ENCODE peak calls at places on chromosomes 2 and 18, in ten cellular contexts. One of them, this sample, is unnamed.

GRCh38 chr2:111054791-111055627 is 65.7 kb upstream of the BCL2L11 start:
- DNase-seq in tibial nerve: no peak
- DNase-seq in astrocyte of the hippocampus: peak; percentile 77
- DNase-seq in H9: no peak
- DNase-seq in fibroblast of villous mesenchyme: no peak
- DNase-seq in heart right ventricle: no peak
- DNase-seq in iris pigment epithelial cell: no peak
- DNase-seq in Karpas-422: peak; percentile 60
- DNase-seq in posterior vena cava: no peak
- DNase-seq in stimulated activated CD4-positive, alpha-beta T cell treated with anti-CD3 and anti-CD28 coated beads, Interleukin-2, amount 100 ng/mL, for 48 hours: peak; percentile 28
- DNase-seq in this sample: no peak

GRCh38 chr2:239760596-239760995 is 264.5 kb downstream of the NDUFA10 start:
- DNase-seq in tibial nerve: no peak
- DNase-seq in astrocyte of the hippocampus: no peak
- DNase-seq in H9: no peak
- DNase-seq in fibroblast of villous mesenchyme: no peak
- DNase-seq in heart right ventricle: no peak
- DNase-seq in iris pigment epithelial cell: no peak
- DNase-seq in Karpas-422: no peak
- DNase-seq in posterior vena cava: peak; percentile 20
- DNase-seq in stimulated activated CD4-positive, alpha-beta T cell treated with anti-CD3 and anti-CD28 coated beads, Interleukin-2, amount 100 ng/mL, for 48 hours: no peak
- DNase-seq in this sample: no peak

GRCh38 chr2:40357667-40358066 is 94.2 kb downstream of the SLC8A1 start:
- DNase-seq in tibial nerve: no peak
- DNase-seq in astrocyte of the hippocampus: no peak
- DNase-seq in H9: no peak
- DNase-seq in fibroblast of villous mesenchyme: no peak
- DNase-seq in heart right ventricle: no peak
- DNase-seq in iris pigment epithelial cell: peak; percentile 34
- DNase-seq in Karpas-422: no peak
- DNase-seq in posterior vena cava: no peak
- DNase-seq in stimulated activated CD4-positive, alpha-beta T cell treated with anti-CD3 and anti-CD28 coated beads, Interleukin-2, amount 100 ng/mL, for 48 hours: no peak
- DNase-seq in this sample: peak; percentile 37

GRCh38 chr2:219851801-219852481 is 224.5 kb downstream of the SLC4A3 start:
- DNase-seq in tibial nerve: no peak
- DNase-seq in astrocyte of the hippocampus: peak; percentile 92
- DNase-seq in H9: no peak
- DNase-seq in fibroblast of villous mesenchyme: peak; percentile 3
- DNase-seq in heart right ventricle: peak; percentile 22
- DNase-seq in iris pigment epithelial cell: peak; percentile 6
- DNase-seq in Karpas-422: no peak
- DNase-seq in posterior vena cava: no peak
- DNase-seq in stimulated activated CD4-positive, alpha-beta T cell treated with anti-CD3 and anti-CD28 coated beads, Interleukin-2, amount 100 ng/mL, for 48 hours: no peak
- DNase-seq in this sample: peak; percentile 8

GRCh38 chr2:144553379-144553778 is 33.5 kb upstream of the ZEB2 start:
- DNase-seq in tibial nerve: no peak
- DNase-seq in astrocyte of the hippocampus: peak; percentile 70
- DNase-seq in H9: no peak
- DNase-seq in fibroblast of villous mesenchyme: peak; percentile 77
- DNase-seq in heart right ventricle: no peak
- DNase-seq in iris pigment epithelial cell: peak; percentile 98
- DNase-seq in Karpas-422: no peak
- DNase-seq in posterior vena cava: no peak
- DNase-seq in stimulated activated CD4-positive, alpha-beta T cell treated with anti-CD3 and anti-CD28 coated beads, Interleukin-2, amount 100 ng/mL, for 48 hours: no peak
- DNase-seq in this sample: peak; percentile 87

GRCh38 chr2:73970850-73971471 is 13.7 kb upstream of the TET3 start:
- DNase-seq in tibial nerve: peak; percentile 67
- DNase-seq in astrocyte of the hippocampus: peak; percentile 48
- DNase-seq in H9: no peak
- DNase-seq in fibroblast of villous mesenchyme: peak; percentile 59
- DNase-seq in heart right ventricle: peak; percentile 85
- DNase-seq in iris pigment epithelial cell: no peak
- DNase-seq in Karpas-422: no peak
- DNase-seq in posterior vena cava: peak; percentile 88
- DNase-seq in stimulated activated CD4-positive, alpha-beta T cell treated with anti-CD3 and anti-CD28 coated beads, Interleukin-2, amount 100 ng/mL, for 48 hours: no peak
- DNase-seq in this sample: peak; percentile 36

GRCh38 chr2:25331686-25332365 is 9.9 kb downstream of the DNMT3A start:
- DNase-seq in tibial nerve: no peak
- DNase-seq in astrocyte of the hippocampus: no peak
- DNase-seq in H9: no peak
- DNase-seq in fibroblast of villous mesenchyme: no peak
- DNase-seq in heart right ventricle: no peak
- DNase-seq in iris pigment epithelial cell: peak; percentile 31
- DNase-seq in Karpas-422: no peak
- DNase-seq in posterior vena cava: no peak
- DNase-seq in stimulated activated CD4-positive, alpha-beta T cell treated with anti-CD3 and anti-CD28 coated beads, Interleukin-2, amount 100 ng/mL, for 48 hours: no peak
- DNase-seq in this sample: no peak

GRCh38 chr2:195594248-195594647 is 62.8 kb upstream of the SLC39A10 start:
- DNase-seq in tibial nerve: no peak
- DNase-seq in astrocyte of the hippocampus: no peak
- DNase-seq in H9: no peak
- DNase-seq in fibroblast of villous mesenchyme: no peak
- DNase-seq in heart right ventricle: no peak
- DNase-seq in iris pigment epithelial cell: no peak
- DNase-seq in Karpas-422: no peak
- DNase-seq in posterior vena cava: no peak
- DNase-seq in stimulated activated CD4-positive, alpha-beta T cell treated with anti-CD3 and anti-CD28 coated beads, Interleukin-2, amount 100 ng/mL, for 48 hours: no peak
- DNase-seq in this sample: no peak

GRCh38 chr2:80126596-80127189 is 177.9 kb downstream of the LRRTM1 start:
- DNase-seq in tibial nerve: no peak
- DNase-seq in astrocyte of the hippocampus: peak; percentile 8
- DNase-seq in H9: no peak
- DNase-seq in fibroblast of villous mesenchyme: peak; percentile 20
- DNase-seq in heart right ventricle: no peak
- DNase-seq in iris pigment epithelial cell: peak; percentile 3
- DNase-seq in Karpas-422: no peak
- DNase-seq in posterior vena cava: no peak
- DNase-seq in stimulated activated CD4-positive, alpha-beta T cell treated with anti-CD3 and anti-CD28 coated beads, Interleukin-2, amount 100 ng/mL, for 48 hours: no peak
- DNase-seq in this sample: peak; percentile 39

GRCh38 chr2:166410828-166411472 is 35.2 kb upstream of the SCN9A start:
- DNase-seq in tibial nerve: no peak
- DNase-seq in astrocyte of the hippocampus: peak; percentile 52
- DNase-seq in H9: no peak
- DNase-seq in fibroblast of villous mesenchyme: peak; percentile 73
- DNase-seq in heart right ventricle: no peak
- DNase-seq in iris pigment epithelial cell: peak; percentile 96
- DNase-seq in Karpas-422: no peak
- DNase-seq in posterior vena cava: no peak
- DNase-seq in stimulated activated CD4-positive, alpha-beta T cell treated with anti-CD3 and anti-CD28 coated beads, Interleukin-2, amount 100 ng/mL, for 48 hours: no peak
- DNase-seq in this sample: peak; percentile 88

GRCh38 chr2:65227035-65227470 is 578 bp upstream of the ACTR2 start:
- DNase-seq in tibial nerve: no peak
- DNase-seq in astrocyte of the hippocampus: no peak
- DNase-seq in H9: no peak
- DNase-seq in fibroblast of villous mesenchyme: peak; percentile 27
- DNase-seq in heart right ventricle: no peak
- DNase-seq in iris pigment epithelial cell: peak; percentile 49
- DNase-seq in Karpas-422: peak; percentile 72
- DNase-seq in posterior vena cava: no peak
- DNase-seq in stimulated activated CD4-positive, alpha-beta T cell treated with anti-CD3 and anti-CD28 coated beads, Interleukin-2, amount 100 ng/mL, for 48 hours: no peak
- DNase-seq in this sample: peak; percentile 25

GRCh38 chr18:13359195-13359594 is 140.6 kb downstream of the LDLRAD4 start:
- DNase-seq in tibial nerve: no peak
- DNase-seq in astrocyte of the hippocampus: no peak
- DNase-seq in H9: no peak
- DNase-seq in fibroblast of villous mesenchyme: no peak
- DNase-seq in heart right ventricle: no peak
- DNase-seq in iris pigment epithelial cell: no peak
- DNase-seq in Karpas-422: no peak
- DNase-seq in posterior vena cava: no peak
- DNase-seq in stimulated activated CD4-positive, alpha-beta T cell treated with anti-CD3 and anti-CD28 coated beads, Interleukin-2, amount 100 ng/mL, for 48 hours: no peak
- DNase-seq in this sample: no peak

GRCh38 chr2:174342600-174343342 is 8.0 kb downstream of the SP9 start:
- DNase-seq in tibial nerve: no peak
- DNase-seq in astrocyte of the hippocampus: peak; percentile 29
- DNase-seq in H9: no peak
- DNase-seq in fibroblast of villous mesenchyme: no peak
- DNase-seq in heart right ventricle: no peak
- DNase-seq in iris pigment epithelial cell: no peak
- DNase-seq in Karpas-422: peak; percentile 71
- DNase-seq in posterior vena cava: no peak
- DNase-seq in stimulated activated CD4-positive, alpha-beta T cell treated with anti-CD3 and anti-CD28 coated beads, Interleukin-2, amount 100 ng/mL, for 48 hours: peak; percentile 18
- DNase-seq in this sample: no peak

GRCh38 chr2:168541887-168542286 is 85.8 kb downstream of the CERS6 start:
- DNase-seq in tibial nerve: no peak
- DNase-seq in astrocyte of the hippocampus: no peak
- DNase-seq in H9: no peak
- DNase-seq in fibroblast of villous mesenchyme: no peak
- DNase-seq in heart right ventricle: no peak
- DNase-seq in iris pigment epithelial cell: no peak
- DNase-seq in Karpas-422: no peak
- DNase-seq in posterior vena cava: no peak
- DNase-seq in stimulated activated CD4-positive, alpha-beta T cell treated with anti-CD3 and anti-CD28 coated beads, Interleukin-2, amount 100 ng/mL, for 48 hours: no peak
- DNase-seq in this sample: no peak